ENCODE peak calls at places on chromosomes 3 and 15, in seven cellular contexts. One of them, this sample, is unnamed.
A peak's percentile ranks its signal among the peaks of the same experiment; 100 is the strongest.

GRCh38 chr3:157201648-157202278 is 41.8 kb upstream of the CCNL1 start:
- DNase-seq in transverse colon: no peak
- DNase-seq in mesothelial cell of epicardium: no peak
- DNase-seq in CD4-positive, alpha-beta T cell: no peak
- DNase-seq in ovary: no peak
- DNase-seq in brain microvascular endothelial cell: no peak
- DNase-seq in AG10803: peak; percentile 62
- DNase-seq in this sample: no peak

GRCh38 chr15:35289029-35289617 is 204.0 kb upstream of the NANOGP8 start:
- DNase-seq in CD4-positive, alpha-beta T cell: no peak
- DNase-seq in mesothelial cell of epicardium: no peak
- DNase-seq in AG10803: peak; percentile 78
- DNase-seq in brain microvascular endothelial cell: peak; percentile 54
- DNase-seq in ovary: no peak
- DNase-seq in transverse colon: no peak
- DNase-seq in this sample: peak; percentile 1

GRCh38 chr3:11306815-11307589 is 34.8 kb downstream of the ATG7 start:
- DNase-seq in ovary: peak; percentile 33
- DNase-seq in mesothelial cell of epicardium: no peak
- DNase-seq in CD4-positive, alpha-beta T cell: no peak
- DNase-seq in AG10803: no peak
- DNase-seq in transverse colon: no peak
- DNase-seq in brain microvascular endothelial cell: peak; percentile 59
- DNase-seq in this sample: no peak

GRCh38 chr3:157447026-157447694 is 10.5 kb downstream of the PTX3 start:
- DNase-seq in mesothelial cell of epicardium: no peak
- DNase-seq in CD4-positive, alpha-beta T cell: no peak
- DNase-seq in AG10803: peak; percentile 74
- DNase-seq in transverse colon: no peak
- DNase-seq in brain microvascular endothelial cell: peak; percentile 44
- DNase-seq in ovary: no peak
- DNase-seq in this sample: peak; percentile 17

GRCh38 chr3:29686889-29687592 is 406.2 kb downstream of the RBMS3 start:
- DNase-seq in ovary: no peak
- DNase-seq in mesothelial cell of epicardium: no peak
- DNase-seq in brain microvascular endothelial cell: peak; percentile 65
- DNase-seq in AG10803: peak; percentile 58
- DNase-seq in transverse colon: no peak
- DNase-seq in CD4-positive, alpha-beta T cell: no peak
- DNase-seq in this sample: no peak

GRCh38 chr3:127182446-127182845 is 10.5 kb upstream of the PRR23E start:
- DNase-seq in brain microvascular endothelial cell: no peak
- DNase-seq in transverse colon: no peak
- DNase-seq in CD4-positive, alpha-beta T cell: no peak
- DNase-seq in mesothelial cell of epicardium: no peak
- DNase-seq in ovary: no peak
- DNase-seq in AG10803: no peak
- DNase-seq in this sample: no peak

GRCh38 chr15:67097893-67098740 is 32.7 kb downstream of the SMAD3 start:
- DNase-seq in ovary: no peak
- DNase-seq in brain microvascular endothelial cell: peak; percentile 60
- DNase-seq in CD4-positive, alpha-beta T cell: peak; percentile 27
- DNase-seq in transverse colon: peak; percentile 48
- DNase-seq in AG10803: peak; percentile 98
- DNase-seq in mesothelial cell of epicardium: no peak
- DNase-seq in this sample: no peak

GRCh38 chr15:77519540-77519939 is 98.9 kb downstream of the HMG20A start:
- DNase-seq in AG10803: no peak
- DNase-seq in brain microvascular endothelial cell: no peak
- DNase-seq in transverse colon: no peak
- DNase-seq in CD4-positive, alpha-beta T cell: no peak
- DNase-seq in ovary: peak; percentile 3
- DNase-seq in mesothelial cell of epicardium: no peak
- DNase-seq in this sample: no peak

GRCh38 chr15:28086175-28086703 is 12.9 kb downstream of the OCA2 start:
- DNase-seq in mesothelial cell of epicardium: no peak
- DNase-seq in AG10803: peak; percentile 46
- DNase-seq in CD4-positive, alpha-beta T cell: peak; percentile 27
- DNase-seq in transverse colon: peak; percentile 70
- DNase-seq in ovary: no peak
- DNase-seq in brain microvascular endothelial cell: peak; percentile 58
- DNase-seq in this sample: peak; percentile 33

DNA sequence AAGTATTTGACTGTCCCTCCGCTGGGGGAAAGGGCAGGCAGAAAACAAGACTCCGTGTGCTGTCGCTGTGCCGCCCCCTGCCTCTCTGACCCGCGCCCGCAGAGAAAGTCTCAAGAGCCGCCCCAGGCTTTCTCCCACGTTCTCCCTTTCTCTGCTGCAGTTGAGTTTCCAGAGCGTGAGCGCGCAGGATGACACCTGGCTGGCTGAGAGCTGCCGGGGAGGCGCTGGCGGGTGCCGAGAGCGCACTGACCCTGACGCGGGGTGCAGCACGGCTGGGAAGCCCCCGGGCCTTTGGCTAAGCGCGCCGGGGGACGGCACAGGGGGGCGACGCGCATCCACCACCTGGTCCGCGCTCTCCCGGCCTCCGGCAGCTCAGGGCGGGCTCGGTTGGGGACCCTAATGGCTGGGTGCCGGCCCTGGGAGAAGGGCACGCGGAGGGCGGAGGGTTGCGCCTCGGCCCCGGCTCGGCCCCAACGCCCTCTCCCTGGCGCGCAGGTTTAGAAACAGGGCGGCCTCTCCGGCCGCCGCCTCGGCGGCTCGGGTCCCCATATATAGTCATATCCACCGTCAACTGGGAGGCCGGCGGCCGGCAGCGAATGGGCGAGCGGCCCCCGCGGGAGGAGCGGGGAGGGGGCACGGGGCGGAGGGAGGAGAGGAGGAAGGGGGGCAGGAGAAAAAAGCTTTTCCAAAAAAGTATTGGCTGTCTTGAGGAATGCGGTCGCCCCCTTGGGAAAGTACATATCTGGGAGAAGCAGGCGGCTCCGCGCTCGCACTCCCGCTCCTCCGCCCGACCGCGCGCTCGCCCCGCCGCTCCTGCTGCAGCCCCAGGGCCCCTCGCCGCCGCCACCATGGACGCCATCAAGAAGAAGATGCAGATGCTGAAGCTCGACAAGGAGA is at the start of gene TPM1:
- DNase-seq in brain microvascular endothelial cell: peak; percentile 93
- DNase-seq in CD4-positive, alpha-beta T cell: no peak
- DNase-seq in ovary: peak; percentile 88
- DNase-seq in transverse colon: peak; percentile 82
- DNase-seq in AG10803: peak; percentile 95
- DNase-seq in mesothelial cell of epicardium: peak; percentile 77
- DNase-seq in this sample: peak; percentile 96
- TF ChIP-seq CTCF in brain microvascular endothelial cell: peak; percentile 35
- TF ChIP-seq CTCF in CD4-positive, alpha-beta T cell: no peak
- TF ChIP-seq CTCF in ovary: no peak
- TF ChIP-seq CTCF in transverse colon: no peak
- TF ChIP-seq CTCF in AG10803: peak; percentile 17
- TF ChIP-seq CTCF in mesothelial cell of epicardium: no peak
- TF ChIP-seq CTCF in this sample: no peak

DNA sequence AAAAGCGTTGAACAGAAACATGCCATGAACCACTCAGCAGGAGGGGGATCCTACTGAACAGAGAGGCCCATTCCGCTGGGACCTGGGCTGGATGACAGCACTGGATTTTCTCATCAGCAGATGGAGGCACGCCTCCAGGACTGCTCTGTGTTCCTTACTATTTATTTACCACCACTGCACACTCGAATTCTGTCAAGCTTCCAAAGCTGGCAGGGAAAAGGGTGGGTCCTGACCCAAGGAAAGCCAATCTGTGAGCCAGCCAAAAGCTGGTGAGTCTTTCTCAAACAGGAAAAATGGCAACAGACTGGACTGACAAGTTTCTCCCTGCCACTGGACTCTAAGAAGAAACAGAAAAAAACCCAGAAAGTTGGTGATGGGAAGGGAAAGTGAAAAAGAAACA is 37.8 kb downstream of the CD47 start:
- DNase-seq in ovary: no peak
- DNase-seq in CD4-positive, alpha-beta T cell: no peak
- DNase-seq in AG10803: no peak
- DNase-seq in mesothelial cell of epicardium: no peak
- DNase-seq in brain microvascular endothelial cell: no peak
- DNase-seq in transverse colon: no peak
- DNase-seq in this sample: peak; percentile 46
- TF ChIP-seq CTCF in ovary: no peak
- TF ChIP-seq CTCF in CD4-positive, alpha-beta T cell: no peak
- TF ChIP-seq CTCF in AG10803: no peak
- TF ChIP-seq CTCF in mesothelial cell of epicardium: no peak
- TF ChIP-seq CTCF in brain microvascular endothelial cell: no peak
- TF ChIP-seq CTCF in transverse colon: no peak
- TF ChIP-seq CTCF in this sample: no peak

DNA sequence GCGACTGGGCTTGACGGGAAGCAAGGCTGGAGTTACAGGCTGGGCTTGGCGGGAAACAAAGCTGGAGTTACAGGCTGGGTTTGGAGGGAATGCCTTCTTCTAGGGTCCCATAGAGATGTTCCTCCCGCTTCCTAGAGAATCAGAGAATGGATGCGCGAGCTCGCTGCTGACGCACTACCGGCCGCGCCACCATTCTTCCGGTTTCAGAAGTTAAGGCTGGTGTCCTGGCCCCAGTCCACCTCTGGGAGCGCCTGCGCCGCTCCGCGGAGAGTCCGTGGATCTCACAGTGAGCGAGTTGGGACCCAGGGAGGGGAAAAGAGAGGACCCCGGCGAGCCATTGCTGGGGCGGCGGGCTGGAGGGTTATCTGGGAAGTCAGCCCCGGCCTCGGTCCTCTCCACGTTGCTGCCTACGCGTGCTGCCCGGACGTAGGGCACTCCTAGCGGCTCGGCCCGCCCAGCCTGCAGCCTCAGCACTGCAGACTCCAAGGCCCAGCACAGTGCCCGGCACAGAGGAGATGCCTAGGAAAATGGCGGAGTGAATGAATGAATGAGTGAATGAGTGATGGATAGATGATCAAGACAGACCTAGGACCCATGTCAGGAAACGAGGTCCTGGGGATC is at the start of gene ZNF502:
- DNase-seq in ovary: peak; percentile 86
- DNase-seq in CD4-positive, alpha-beta T cell: peak; percentile 13
- DNase-seq in mesothelial cell of epicardium: no peak
- DNase-seq in transverse colon: peak; percentile 86
- DNase-seq in AG10803: peak; percentile 90
- DNase-seq in brain microvascular endothelial cell: peak; percentile 86
- DNase-seq in this sample: peak; percentile 52
- TF ChIP-seq CTCF in ovary: peak; percentile 16
- TF ChIP-seq CTCF in CD4-positive, alpha-beta T cell: no peak
- TF ChIP-seq CTCF in mesothelial cell of epicardium: no peak
- TF ChIP-seq CTCF in transverse colon: peak; percentile 41
- TF ChIP-seq CTCF in AG10803: peak; percentile 29
- TF ChIP-seq CTCF in brain microvascular endothelial cell: peak; percentile 65
- TF ChIP-seq CTCF in this sample: no peak

GRCh38 chr15:65082303-65082958 is 5.9 kb downstream of the KBTBD13 start:
- DNase-seq in mesothelial cell of epicardium: no peak
- DNase-seq in CD4-positive, alpha-beta T cell: no peak
- DNase-seq in brain microvascular endothelial cell: no peak
- DNase-seq in ovary: no peak
- DNase-seq in transverse colon: peak; percentile 69
- DNase-seq in AG10803: no peak
- DNase-seq in this sample: peak; percentile 34
- TF ChIP-seq CTCF in mesothelial cell of epicardium: no peak
- TF ChIP-seq CTCF in CD4-positive, alpha-beta T cell: no peak
- TF ChIP-seq CTCF in brain microvascular endothelial cell: no peak
- TF ChIP-seq CTCF in ovary: no peak
- TF ChIP-seq CTCF in transverse colon: no peak
- TF ChIP-seq CTCF in AG10803: no peak
- TF ChIP-seq CTCF in this sample: no peak

GRCh38 chr3:46609074-46609735 is 3.1 kb upstream of the FAM240A start:
- DNase-seq in brain microvascular endothelial cell: no peak
- DNase-seq in ovary: no peak
- DNase-seq in mesothelial cell of epicardium: no peak
- DNase-seq in transverse colon: no peak
- DNase-seq in AG10803: no peak
- DNase-seq in CD4-positive, alpha-beta T cell: no peak
- DNase-seq in this sample: no peak

GRCh38 chr3:46609944-46610722 is 2.2 kb upstream of the FAM240A start:
- DNase-seq in transverse colon: no peak
- DNase-seq in AG10803: no peak
- DNase-seq in brain microvascular endothelial cell: no peak
- DNase-seq in mesothelial cell of epicardium: no peak
- DNase-seq in ovary: no peak
- DNase-seq in CD4-positive, alpha-beta T cell: no peak
- DNase-seq in this sample: no peak

GRCh38 chr3:46604127-46604526 is 8.2 kb upstream of the FAM240A start:
- DNase-seq in ovary: no peak
- DNase-seq in mesothelial cell of epicardium: no peak
- DNase-seq in brain microvascular endothelial cell: no peak
- DNase-seq in CD4-positive, alpha-beta T cell: no peak
- DNase-seq in AG10803: no peak
- DNase-seq in transverse colon: no peak
- DNase-seq in this sample: no peak

GRCh38 chr3:46603461-46604062 is 8.8 kb upstream of the FAM240A start:
- DNase-seq in brain microvascular endothelial cell: no peak
- DNase-seq in AG10803: no peak
- DNase-seq in mesothelial cell of epicardium: no peak
- DNase-seq in transverse colon: no peak
- DNase-seq in CD4-positive, alpha-beta T cell: no peak
- DNase-seq in ovary: no peak
- DNase-seq in this sample: no peak

GRCh38 chr3:46607603-46608028 is 4.7 kb upstream of the FAM240A start:
- DNase-seq in transverse colon: no peak
- DNase-seq in AG10803: peak; percentile 56
- DNase-seq in ovary: no peak
- DNase-seq in CD4-positive, alpha-beta T cell: no peak
- DNase-seq in brain microvascular endothelial cell: no peak
- DNase-seq in mesothelial cell of epicardium: no peak
- DNase-seq in this sample: no peak
- TF ChIP-seq CTCF in transverse colon: no peak
- TF ChIP-seq CTCF in AG10803: peak; percentile 34
- TF ChIP-seq CTCF in ovary: no peak
- TF ChIP-seq CTCF in CD4-positive, alpha-beta T cell: no peak
- TF ChIP-seq CTCF in brain microvascular endothelial cell: peak; percentile 44
- TF ChIP-seq CTCF in mesothelial cell of epicardium: no peak
- TF ChIP-seq CTCF in this sample: no peak

GRCh38 chr3:144770813-144771400 is 799.3 kb downstream of the DIPK2A start:
- DNase-seq in ovary: no peak
- DNase-seq in CD4-positive, alpha-beta T cell: no peak
- DNase-seq in transverse colon: no peak
- DNase-seq in brain microvascular endothelial cell: peak; percentile 49
- DNase-seq in mesothelial cell of epicardium: no peak
- DNase-seq in AG10803: peak; percentile 17
- DNase-seq in this sample: peak; percentile 55
- TF ChIP-seq CTCF in ovary: no peak
- TF ChIP-seq CTCF in CD4-positive, alpha-beta T cell: no peak
- TF ChIP-seq CTCF in transverse colon: no peak
- TF ChIP-seq CTCF in brain microvascular endothelial cell: peak; percentile 40
- TF ChIP-seq CTCF in mesothelial cell of epicardium: no peak
- TF ChIP-seq CTCF in AG10803: peak; percentile 35
- TF ChIP-seq CTCF in this sample: no peak

GRCh38 chr15:48109856-48110531 is 10.8 kb upstream of the SLC24A5 start:
- DNase-seq in mesothelial cell of epicardium: no peak
- DNase-seq in AG10803: no peak
- DNase-seq in brain microvascular endothelial cell: no peak
- DNase-seq in transverse colon: no peak
- DNase-seq in ovary: no peak
- DNase-seq in CD4-positive, alpha-beta T cell: no peak
- DNase-seq in this sample: no peak

GRCh38 chr15:48109212-48109611 is 11.6 kb upstream of the SLC24A5 start:
- DNase-seq in transverse colon: no peak
- DNase-seq in CD4-positive, alpha-beta T cell: no peak
- DNase-seq in ovary: no peak
- DNase-seq in AG10803: no peak
- DNase-seq in brain microvascular endothelial cell: no peak
- DNase-seq in mesothelial cell of epicardium: no peak
- DNase-seq in this sample: no peak

GRCh38 chr15:48112242-48112641 is 8.5 kb upstream of the SLC24A5 start:
- DNase-seq in transverse colon: no peak
- DNase-seq in mesothelial cell of epicardium: no peak
- DNase-seq in ovary: no peak
- DNase-seq in AG10803: peak; percentile 8
- DNase-seq in CD4-positive, alpha-beta T cell: no peak
- DNase-seq in brain microvascular endothelial cell: no peak
- DNase-seq in this sample: peak; percentile 9
- TF ChIP-seq CTCF in transverse colon: no peak
- TF ChIP-seq CTCF in mesothelial cell of epicardium: no peak
- TF ChIP-seq CTCF in ovary: no peak
- TF ChIP-seq CTCF in AG10803: peak; percentile 41
- TF ChIP-seq CTCF in CD4-positive, alpha-beta T cell: no peak
- TF ChIP-seq CTCF in brain microvascular endothelial cell: peak; percentile 83
- TF ChIP-seq CTCF in this sample: no peak